ENCODE peak calls at places on chromosome 16, in seven cellular contexts. One of them, this sample, is unnamed.

GRCh38 chr16:65142276-65142675 is 20.4 kb upstream of the CDH11 start:
- DNase-seq in neural crest cell: no peak
- DNase-seq in A549: no peak
- DNase-seq in cardiac muscle cell: no peak
- DNase-seq in stomach: no peak
- DNase-seq in thoracic aorta: no peak
- DNase-seq in germinal center: no peak
- DNase-seq in this sample: no peak

GRCh38 chr16:88803264-88803987 is at the start of gene CDT1:
- DNase-seq in neural crest cell: peak; percentile 91
- DNase-seq in germinal center: peak; percentile 99
- DNase-seq in stomach: peak; percentile 88
- DNase-seq in cardiac muscle cell: peak; percentile 83
- DNase-seq in A549: peak; percentile 81
- DNase-seq in thoracic aorta: no peak
- DNase-seq in this sample: peak; percentile 100

GRCh38 chr16:72787519-72788268 is 260.2 kb downstream of the ZFHX3 start:
- DNase-seq in stomach: peak; percentile 77
- DNase-seq in neural crest cell: peak; percentile 52
- DNase-seq in A549: no peak
- DNase-seq in cardiac muscle cell: peak; percentile 89
- DNase-seq in germinal center: peak; percentile 71
- DNase-seq in thoracic aorta: peak; percentile 40
- DNase-seq in this sample: peak; percentile 92

GRCh38 chr16:27365142-27366089 is 36.6 kb upstream of the IL21R start:
- DNase-seq in A549: peak; percentile 78
- DNase-seq in cardiac muscle cell: no peak
- DNase-seq in germinal center: no peak
- DNase-seq in neural crest cell: no peak
- DNase-seq in stomach: no peak
- DNase-seq in thoracic aorta: no peak
- DNase-seq in this sample: no peak

GRCh38 chr16:73717266-73718057 is 579.2 kb upstream of the PSMD7 start:
- DNase-seq in cardiac muscle cell: no peak
- DNase-seq in neural crest cell: no peak
- DNase-seq in thoracic aorta: no peak
- DNase-seq in germinal center: no peak
- DNase-seq in stomach: no peak
- DNase-seq in A549: no peak
- DNase-seq in this sample: no peak

GRCh38 chr16:1349351-1349750 is 2.3 kb downstream of the TSR3 start:
- DNase-seq in cardiac muscle cell: no peak
- DNase-seq in neural crest cell: no peak
- DNase-seq in A549: no peak
- DNase-seq in stomach: no peak
- DNase-seq in thoracic aorta: no peak
- DNase-seq in germinal center: no peak
- DNase-seq in this sample: no peak

GRCh38 chr16:3842994-3843393 is 37.5 kb downstream of the CREBBP start:
- DNase-seq in A549: no peak
- DNase-seq in thoracic aorta: no peak
- DNase-seq in neural crest cell: no peak
- DNase-seq in cardiac muscle cell: peak; percentile 57
- DNase-seq in germinal center: no peak
- DNase-seq in stomach: no peak
- DNase-seq in this sample: no peak

GRCh38 chr16:89290472-89290871 is 73.0 kb downstream of the ZNF778 start:
- DNase-seq in germinal center: no peak
- DNase-seq in stomach: no peak
- DNase-seq in A549: no peak
- DNase-seq in cardiac muscle cell: no peak
- DNase-seq in thoracic aorta: no peak
- DNase-seq in neural crest cell: no peak
- DNase-seq in this sample: no peak

GRCh38 chr16:55471448-55472097 is 7.4 kb upstream of the MMP2 start:
- DNase-seq in A549: peak; percentile 55
- DNase-seq in thoracic aorta: no peak
- DNase-seq in stomach: no peak
- DNase-seq in neural crest cell: no peak
- DNase-seq in cardiac muscle cell: peak; percentile 81
- DNase-seq in germinal center: no peak
- DNase-seq in this sample: peak; percentile 40

GRCh38 chr16:10728035-10728462 is 15.6 kb upstream of the NUBP1 start:
- DNase-seq in neural crest cell: no peak
- DNase-seq in A549: no peak
- DNase-seq in thoracic aorta: no peak
- DNase-seq in germinal center: no peak
- DNase-seq in stomach: no peak
- DNase-seq in cardiac muscle cell: no peak
- DNase-seq in this sample: no peak

GRCh38 chr16:67326472-67327309 is at the start of the genes KCTD19 and LRRC36:
- DNase-seq in A549: peak; percentile 80
- DNase-seq in germinal center: peak; percentile 80
- DNase-seq in neural crest cell: peak; percentile 95
- DNase-seq in stomach: peak; percentile 78
- DNase-seq in thoracic aorta: no peak
- DNase-seq in cardiac muscle cell: peak; percentile 27
- DNase-seq in this sample: peak; percentile 87

GRCh38 chr16:82761858-82762257 is 135.1 kb downstream of the CDH13 start:
- DNase-seq in A549: no peak
- DNase-seq in thoracic aorta: no peak
- DNase-seq in cardiac muscle cell: peak; percentile 41
- DNase-seq in germinal center: no peak
- DNase-seq in stomach: no peak
- DNase-seq in neural crest cell: no peak
- DNase-seq in this sample: no peak

GRCh38 chr16:51465026-51465425 is 314.0 kb upstream of the SALL1 start:
- DNase-seq in stomach: no peak
- DNase-seq in A549: no peak
- DNase-seq in neural crest cell: no peak
- DNase-seq in thoracic aorta: no peak
- DNase-seq in germinal center: no peak
- DNase-seq in cardiac muscle cell: peak; percentile 6
- DNase-seq in this sample: no peak

GRCh38 chr16:14649816-14650215 is 17.1 kb downstream of the BFAR start:
- DNase-seq in germinal center: no peak
- DNase-seq in stomach: no peak
- DNase-seq in neural crest cell: no peak
- DNase-seq in A549: no peak
- DNase-seq in thoracic aorta: no peak
- DNase-seq in cardiac muscle cell: no peak
- DNase-seq in this sample: no peak

GRCh38 chr16:19994771-19995170 is 78.9 kb downstream of the GPR139 start:
- DNase-seq in thoracic aorta: no peak
- DNase-seq in neural crest cell: no peak
- DNase-seq in cardiac muscle cell: no peak
- DNase-seq in A549: no peak
- DNase-seq in germinal center: no peak
- DNase-seq in stomach: no peak
- DNase-seq in this sample: no peak

GRCh38 chr16:90078594-90078895 is 1.4 kb upstream of the PRDM7 start:
- DNase-seq in A549: no peak
- DNase-seq in neural crest cell: no peak
- DNase-seq in germinal center: no peak
- DNase-seq in stomach: no peak
- DNase-seq in thoracic aorta: no peak
- DNase-seq in cardiac muscle cell: no peak
- DNase-seq in this sample: no peak

GRCh38 chr16:81873843-81874752 is 95.0 kb downstream of the PLCG2 start:
- DNase-seq in germinal center: peak; percentile 69
- DNase-seq in stomach: peak; percentile 67
- DNase-seq in A549: peak; percentile 59
- DNase-seq in cardiac muscle cell: peak; percentile 50
- DNase-seq in thoracic aorta: no peak
- DNase-seq in neural crest cell: peak; percentile 59
- DNase-seq in this sample: peak; percentile 60

GRCh38 chr16:53291757-53292392 is 142.4 kb upstream of the RBL2 start:
- DNase-seq in germinal center: no peak
- DNase-seq in stomach: no peak
- DNase-seq in thoracic aorta: no peak
- DNase-seq in cardiac muscle cell: no peak
- DNase-seq in A549: no peak
- DNase-seq in neural crest cell: no peak
- DNase-seq in this sample: no peak

GRCh38 chr16:31386157-31386984 is 6.8 kb upstream of the ITGAD start:
- DNase-seq in stomach: no peak
- DNase-seq in germinal center: peak; percentile 26
- DNase-seq in A549: peak; percentile 49
- DNase-seq in neural crest cell: no peak
- DNase-seq in cardiac muscle cell: peak; percentile 56
- DNase-seq in thoracic aorta: no peak
- DNase-seq in this sample: peak; percentile 57

GRCh38 chr16:12339686-12340085 is 363.2 kb downstream of the SNX29 start:
- DNase-seq in germinal center: no peak
- DNase-seq in neural crest cell: no peak
- DNase-seq in A549: no peak
- DNase-seq in thoracic aorta: no peak
- DNase-seq in cardiac muscle cell: no peak
- DNase-seq in stomach: no peak
- DNase-seq in this sample: no peak

GRCh38 chr16:85524630-85525463 is 88.3 kb upstream of the GSE1 start:
- DNase-seq in cardiac muscle cell: peak; percentile 83
- DNase-seq in thoracic aorta: no peak
- DNase-seq in stomach: peak; percentile 53
- DNase-seq in neural crest cell: no peak
- DNase-seq in A549: peak; percentile 29
- DNase-seq in germinal center: peak; percentile 26
- DNase-seq in this sample: no peak